ENCODE peak calls at places on chromosomes 6 and 20, in four cellular contexts. W, J, O and A are unnamed samples.

GRCh38 chr20:46893877-46894578 is 615 bp upstream of the EYA2 start:
- DNase-seq in J (no peak), W (no peak), O (peak), A (no peak)

GRCh38 chr6:62891065-62891647 is 320.1 kb upstream of the FKBP1C start:
- DNase-seq in J (no peak), O (no peak), W (peak), A (no peak)

GRCh38 chr20:34143951-34144350 is 31.9 kb upstream of the EIF2S2 start:
- DNase-seq in O (no peak), J (no peak), W (no peak), A (no peak)

GRCh38 chr20:33490934-33491656 is 1.2 kb downstream of the CBFA2T2 start:
- DNase-seq in J (no peak), O (no peak), W (no peak), A (no peak)

GRCh38 chr20:25496968-25497401 is 88.3 kb downstream of the NINL start:
- DNase-seq in O (peak), W (no peak), J (no peak), A (no peak)

GRCh38 chr6:45445749-45446454 is 68.2 kb upstream of the SUPT3H start:
- DNase-seq in O (peak), J (no peak), W (peak), A (no peak)

GRCh38 chr20:49676581-49677291 is 36.9 kb downstream of the B4GALT5 start:
- DNase-seq in W (no peak), J (no peak), O (no peak), A (no peak)

GRCh38 chr20:63128367-63128766 is 87.6 kb downstream of the YTHDF1 start:
- DNase-seq in J (no peak), O (no peak), W (no peak), A (no peak)

GRCh38 chr20:14775778-14776177 is 438.4 kb upstream of the FLRT3 start:
- DNase-seq in W (no peak), J (no peak), O (peak), A (no peak)

GRCh38 chr6:33570806-33571636 is 9.1 kb downstream of the BAK1 start:
- DNase-seq in W (peak), O (peak), J (peak), A (peak)

GRCh38 chr6:90222008-90222407 is 74.6 kb downstream of the BACH2 start:
- DNase-seq in W (no peak), O (no peak), J (no peak), A (no peak)

DNA sequence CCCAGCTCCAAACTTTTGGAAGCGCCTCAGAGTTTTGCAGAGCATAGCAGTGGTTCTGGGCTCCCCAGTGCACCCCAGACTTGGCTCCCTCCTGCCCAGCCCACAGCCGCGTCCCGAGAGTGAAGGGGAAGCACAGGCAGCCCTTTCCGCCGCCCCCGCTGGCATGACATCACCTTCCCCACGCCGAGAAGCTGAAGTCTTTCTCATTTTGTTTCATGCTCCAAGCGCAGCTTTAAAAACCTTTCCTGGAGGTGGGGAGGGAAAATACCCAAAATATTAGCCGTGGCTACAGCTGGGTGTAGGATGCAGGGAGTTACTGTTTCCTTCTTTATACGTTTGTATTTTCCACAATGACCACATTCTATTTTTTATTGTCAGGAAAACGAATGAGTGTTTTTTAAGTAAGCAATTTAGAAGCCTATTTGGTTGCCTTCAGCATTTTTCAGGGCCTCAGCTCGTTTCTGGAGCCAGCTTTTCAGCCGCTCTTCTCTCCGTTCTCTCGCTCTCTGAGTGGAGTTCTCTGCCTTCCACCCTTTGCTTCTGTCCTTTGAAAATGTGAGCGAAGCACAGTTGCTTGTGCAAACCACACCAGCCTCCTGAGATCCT is 72.8 kb downstream of the SNX5 start:
- DNase-seq in J (no peak), W (peak), O (no peak), A (no peak)
- TF ChIP-seq POLR2AphosphoS5 in J (no peak), W (no peak), O (peak), A (no peak)

DNA sequence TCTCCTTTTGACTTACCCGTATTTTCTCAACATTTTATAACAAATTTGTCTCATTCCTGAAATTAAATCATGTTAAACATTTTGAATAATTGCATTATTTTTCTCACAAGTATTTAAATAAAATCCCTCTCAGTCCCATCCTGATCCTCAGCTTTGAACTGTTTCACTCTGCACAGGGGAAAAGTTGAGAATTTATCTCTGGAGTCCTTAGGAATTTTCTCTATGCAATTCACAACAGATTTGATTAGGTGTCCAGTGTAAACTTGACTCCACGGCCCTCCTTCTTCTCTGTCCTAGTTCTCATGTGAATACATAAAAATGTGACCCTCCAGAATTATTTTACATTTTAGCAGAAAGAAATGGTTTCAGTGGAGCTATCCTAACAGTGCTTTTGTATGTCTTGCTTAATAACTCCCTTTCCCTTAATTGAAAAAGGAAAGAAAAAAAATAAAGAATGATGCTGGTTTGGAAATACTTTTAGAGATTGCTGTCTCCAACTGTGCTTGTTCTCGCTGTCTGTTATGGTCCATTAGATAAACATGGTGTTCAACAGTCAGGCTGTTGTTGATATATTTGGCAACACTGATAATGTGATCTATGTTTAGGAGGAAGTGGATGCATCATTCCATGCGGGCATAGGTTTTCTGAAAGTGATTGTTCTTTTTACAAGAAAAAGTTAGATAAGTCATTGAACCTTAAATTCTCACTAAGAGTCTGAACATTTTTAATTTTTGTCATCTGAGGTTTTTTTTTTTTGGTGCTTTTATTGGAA is 599.3 kb upstream of the CITED2 start:
- DNase-seq in O (no peak), J (no peak), W (no peak), A (no peak)
- TF ChIP-seq POLR2AphosphoS5 in O (no peak), J (no peak), W (no peak), A (no peak)

GRCh38 chr6:110528930-110529325 is 52.5 kb upstream of the SLC22A16 start:
- DNase-seq in O (no peak), W (no peak), J (no peak), A (no peak)

GRCh38 chr6:110527516-110527915 is 51.1 kb upstream of the SLC22A16 start:
- DNase-seq in J (no peak), O (no peak), W (no peak), A (no peak)

GRCh38 chr6:110525001-110525400 is 48.6 kb upstream of the SLC22A16 start:
- DNase-seq in J (no peak), O (no peak), W (no peak), A (no peak)

GRCh38 chr6:110528051-110528929 is 51.9 kb upstream of the SLC22A16 start:
- DNase-seq in W (peak), O (peak), J (peak), A (no peak)

GRCh38 chr6:110526731-110527130 is 50.3 kb upstream of the SLC22A16 start:
- DNase-seq in W (no peak), J (no peak), O (no peak), A (no peak)
- TF ChIP-seq POLR2AphosphoS5 in W (no peak), J (no peak), O (no peak), A (no peak)

DNA sequence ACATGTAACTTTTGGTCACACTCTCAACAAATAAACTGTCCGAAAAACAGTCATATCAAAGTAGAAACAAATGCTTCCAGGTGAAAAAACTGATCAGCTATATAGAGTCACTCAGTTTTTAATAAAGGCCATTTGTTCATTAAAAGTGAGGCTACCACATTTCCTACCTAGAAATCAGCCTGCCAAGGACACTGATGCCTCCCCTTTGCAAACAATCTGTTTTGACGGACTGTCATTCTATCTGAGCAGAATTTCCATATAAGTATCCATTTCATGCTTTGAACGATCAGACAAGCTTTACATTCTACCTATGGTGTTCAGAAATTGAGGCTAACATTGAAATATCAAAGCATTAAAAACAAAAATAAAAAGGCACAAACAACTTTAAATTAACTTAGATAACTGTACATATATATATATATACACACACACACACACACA is 2.9 kb downstream of the CCN2 start:
- DNase-seq in J (no peak), O (no peak), W (no peak), A (no peak)
- TF ChIP-seq POLR2AphosphoS5 in J (no peak), O (no peak), W (no peak), A (no peak)